ENCODE peak calls at places on chromosomes 6 and 20, in six cellular contexts. R is IMR-90, Q is neuronal stem cell, I is mesenchymal stem cell, U is H1, X is H9. E is an unnamed sample.

GRCh38 chr20:6269163-6269873 is 146.5 kb upstream of the FERMT1 start:
- DNase-seq in R (no peak), Q (no peak), I (peak), U (no peak), X (peak), E (no peak)

GRCh38 chr6:12572884-12573824 is 143.4 kb upstream of the PHACTR1 start:
- DNase-seq in R (peak), Q (no peak), I (peak), U (no peak), X (peak), E (peak)

GRCh38 chr6:108841377-108841855 is 6.8 kb upstream of the ARMC2 start:
- DNase-seq in R (no peak), Q (no peak), I (no peak), U (no peak), X (no peak), E (peak)

GRCh38 chr6:133945158-133945557 is 7.9 kb upstream of the TBPL1 start:
- DNase-seq in R (peak), Q (no peak), I (peak), U (no peak), X (peak), E (no peak)

GRCh38 chr6:130018830-130019795 is 732 bp downstream of the L3MBTL3 start:
- DNase-seq in R (peak), Q (peak), I (peak), U (no peak), X (peak), E (peak)

GRCh38 chr6:63529498-63529897 is 42.8 kb upstream of the LOC128125822 start:
- DNase-seq in R (no peak), Q (no peak), I (no peak), U (no peak), X (no peak), E (peak)

GRCh38 chr6:149903938-149904611 is 6.2 kb upstream of the RAET1E start:
- DNase-seq in R (no peak), Q (no peak), I (no peak), U (no peak), X (peak), E (no peak)

GRCh38 chr20:63404129-63405085 is 43.3 kb upstream of the CHRNA4 start:
- DNase-seq in R (no peak), Q (no peak), I (no peak), U (no peak), X (no peak), E (no peak)

GRCh38 chr20:63009044-63009961 is 2.5 kb upstream of the BHLHE23 start:
- DNase-seq in R (peak), Q (peak), I (peak), U (no peak), X (peak), E (peak)

GRCh38 chr20:51182571-51182970 is 159.7 kb upstream of the KCNG1 start:
- DNase-seq in R (no peak), Q (no peak), I (no peak), U (no peak), X (no peak), E (no peak)

GRCh38 chr6:163334264-163334663 is 80.3 kb upstream of the QKI start:
- DNase-seq in R (no peak), Q (no peak), I (no peak), U (no peak), X (no peak), E (no peak)

GRCh38 chr6:167703781-167704180 is 122.9 kb upstream of the AFDN start:
- DNase-seq in R (no peak), Q (no peak), I (no peak), U (no peak), X (peak), E (no peak)

GRCh38 chr6:42778072-42778471 is 3.8 kb upstream of the BICRAL start:
- DNase-seq in R (no peak), Q (no peak), I (no peak), U (no peak), X (no peak), E (no peak)

GRCh38 chr20:43583982-43584432 is 6.7 kb upstream of the IFT52 start:
- DNase-seq in R (peak), Q (no peak), I (peak), U (no peak), X (no peak), E (peak)

GRCh38 chr6:47789553-47789952 is 7.7 kb downstream of the OPN5 start:
- DNase-seq in R (no peak), Q (no peak), I (no peak), U (no peak), X (peak), E (peak)

GRCh38 chr6:128303870-128304269 is 216.5 kb downstream of the PTPRK start:
- DNase-seq in R (no peak), Q (no peak), I (no peak), U (no peak), X (no peak), E (peak)

GRCh38 chr6:26613717-26614683 is 17.2 kb downstream of the ABT1 start:
- DNase-seq in R (no peak), Q (peak), I (no peak), U (no peak), X (peak), E (no peak)

GRCh38 chr6:120363429-120363828 is 970.9 kb downstream of the TBC1D32 start:
- DNase-seq in R (no peak), Q (no peak), I (no peak), U (peak), X (peak), E (no peak)

GRCh38 chr6:42451146-42451594 is 556 bp downstream of the TRERF1 start:
- DNase-seq in R (no peak), Q (no peak), I (no peak), U (no peak), X (no peak), E (no peak)

GRCh38 chr6:25629202-25629584 is 22.8 kb upstream of the SCGN start:
- DNase-seq in R (no peak), Q (no peak), I (no peak), U (no peak), X (no peak), E (no peak)

GRCh38 chr20:21640556-21640955 is 64.9 kb upstream of the PAX1 start:
- DNase-seq in R (no peak), Q (peak), I (no peak), U (peak), X (peak), E (peak)

GRCh38 chr6:104325341-104326172 is 534.2 kb downstream of the HACE1 start:
- DNase-seq in R (no peak), Q (peak), I (peak), U (no peak), X (no peak), E (peak)

GRCh38 chr20:15496501-15497039 is 1076.7 kb downstream of the KIF16B start:
- DNase-seq in R (no peak), Q (no peak), I (no peak), U (no peak), X (no peak), E (no peak)

GRCh38 chr6:106434530-106434929 is 74.0 kb downstream of the CRYBG1 start:
- DNase-seq in R (no peak), Q (no peak), I (no peak), U (no peak), X (no peak), E (no peak)
- H4K91ac ChIP-seq in R (no peak), Q (no peak), I (no peak), U (no peak), X (no peak), E (no peak)

DNA sequence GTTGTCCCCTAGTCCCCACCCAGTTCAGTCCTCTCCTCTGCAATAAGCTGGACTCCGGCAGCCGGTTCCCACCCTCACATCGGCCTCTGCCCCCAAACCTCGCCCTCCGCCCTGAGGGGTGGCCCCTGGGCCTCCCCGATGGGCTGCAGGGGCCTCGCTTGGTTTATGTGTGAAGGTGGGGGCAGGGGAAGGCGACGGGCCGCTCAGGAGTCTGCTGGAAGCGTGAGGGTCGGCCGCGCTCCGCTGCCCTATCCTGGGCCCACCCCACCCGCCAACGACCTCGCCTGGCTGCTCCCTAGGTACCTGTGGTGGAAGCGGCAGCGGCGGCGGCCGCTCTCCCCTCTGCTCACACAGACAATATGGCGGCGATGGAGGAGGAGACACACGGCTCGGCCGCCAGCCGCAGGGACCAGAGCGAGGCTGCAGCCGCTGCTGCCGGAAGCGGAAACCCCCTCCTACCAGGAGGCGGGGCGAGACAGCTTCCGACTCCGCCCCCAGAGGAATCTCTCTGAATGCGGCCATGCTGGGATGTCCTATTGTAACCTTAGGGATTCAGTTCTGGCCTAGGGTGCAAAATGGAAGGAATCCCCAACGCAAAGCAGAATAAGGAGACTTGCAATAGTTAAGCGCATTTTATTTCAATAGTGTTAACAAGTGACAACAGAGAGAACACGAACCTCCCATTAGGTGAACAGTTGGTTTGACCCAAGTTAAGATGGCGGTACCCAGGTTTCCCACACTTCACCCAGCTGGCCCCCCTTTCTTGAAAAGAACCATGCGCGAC is at the start of gene CSNK2A1:
- DNase-seq in R (peak), Q (peak), I (peak), U (peak), X (peak), E (peak)
- H4K91ac ChIP-seq in R (peak), Q (peak), I (peak), U (peak), X (peak), E (peak)

GRCh38 chr6:34316442-34317171 is 67.8 kb upstream of the SMIM29 start:
- DNase-seq in R (no peak), Q (no peak), I (no peak), U (no peak), X (no peak), E (no peak)

GRCh38 chr6:34318492-34319470 is 70.0 kb upstream of the SMIM29 start:
- DNase-seq in R (no peak), Q (no peak), I (no peak), U (no peak), X (no peak), E (no peak)

GRCh38 chr6:34315780-34316179 is 67.0 kb upstream of the SMIM29 start:
- DNase-seq in R (no peak), Q (no peak), I (no peak), U (no peak), X (no peak), E (peak)

GRCh38 chr6:34317882-34318491 is 69.2 kb upstream of the SMIM29 start:
- DNase-seq in R (peak), Q (no peak), I (no peak), U (no peak), X (no peak), E (no peak)

DNA sequence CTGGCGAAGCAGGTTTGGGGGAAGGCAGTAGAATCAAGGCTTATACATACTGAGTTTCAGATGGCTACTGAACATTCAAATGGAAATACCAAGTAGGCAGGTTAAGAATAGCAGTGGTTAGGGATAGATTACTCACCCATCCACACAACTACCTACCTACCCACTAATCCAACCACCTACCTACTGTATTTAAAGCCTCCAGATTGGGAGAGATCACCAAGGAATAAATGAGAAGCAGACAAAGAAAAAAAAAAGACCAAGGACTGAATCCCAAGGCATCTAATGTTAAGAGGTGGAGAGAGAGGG is 68.3 kb upstream of the SMIM29 start:
- DNase-seq in R (no peak), Q (no peak), I (no peak), U (no peak), X (no peak), E (no peak)
- H4K91ac ChIP-seq in R (no peak), Q (no peak), I (no peak), U (no peak), X (no peak), E (no peak)

DNA sequence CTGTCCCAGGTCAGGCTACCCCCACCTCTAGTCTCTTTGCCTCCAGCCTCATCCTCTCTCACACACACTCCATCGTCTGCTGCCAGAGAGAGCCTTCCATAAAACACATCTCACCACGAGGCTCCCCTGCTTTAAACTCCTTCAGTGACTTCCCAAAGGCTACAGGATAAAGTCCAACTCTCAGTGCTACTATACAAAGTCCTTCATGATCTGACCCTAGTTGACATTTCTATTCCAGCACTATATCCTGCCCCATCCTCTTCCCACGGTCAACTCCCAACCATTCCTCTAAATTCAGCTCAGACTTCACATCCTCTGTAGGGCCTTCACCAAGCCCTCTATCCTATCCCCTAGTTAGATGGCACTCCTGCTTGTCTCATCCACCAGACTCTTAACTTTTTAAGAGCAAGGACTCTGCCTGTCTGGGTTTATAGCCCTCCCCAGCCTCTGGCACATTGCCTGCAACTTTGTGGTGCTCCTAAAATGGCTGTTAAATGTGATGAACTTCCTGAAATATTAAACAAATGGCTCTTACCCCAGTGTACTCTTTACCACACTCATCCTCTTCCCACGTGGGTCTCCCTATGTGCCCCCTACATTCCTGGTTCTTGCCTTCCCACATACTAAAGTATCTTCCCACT is 36.1 kb downstream of the KIF16B start:
- DNase-seq in R (no peak), Q (no peak), I (no peak), U (no peak), X (no peak), E (no peak)
- H4K91ac ChIP-seq in R (no peak), Q (no peak), I (no peak), U (no peak), X (no peak), E (no peak)

GRCh38 chr6:157073596-157073995 is 249.7 kb downstream of the TMEM242 start:
- DNase-seq in R (no peak), Q (no peak), I (no peak), U (no peak), X (no peak), E (no peak)
- H4K91ac ChIP-seq in R (no peak), Q (no peak), I (no peak), U (no peak), X (no peak), E (no peak)